ENCODE peak calls at places on chromosome 2, in four cellular contexts. X is GM23338; M is activated T-cell treated with anti-CD3 and anti-CD28 coated beads, Interleukin-2, amount 50 U/mL, for 4 hours; T is germinal center. G is an unnamed sample.

GRCh38 chr2:70785137-70785911 is 5.1 kb downstream of the FIGLA start:
- DNase-seq in X (peak), M (peak), T (no peak), G (peak)

GRCh38 chr2:96144481-96145027 is 686 bp downstream of the DUSP2 start:
- DNase-seq in X (peak), M (peak), T (peak), G (no peak)

GRCh38 chr2:26018184-26018716 is 15.6 kb upstream of the RAB10 start:
- DNase-seq in X (peak), M (peak), T (no peak), G (peak)

GRCh38 chr2:61220768-61221167 is 58.8 kb downstream of the C2orf74 start:
- DNase-seq in X (peak), M (no peak), T (no peak), G (peak)

GRCh38 chr2:4020153-4020552 is 316.8 kb downstream of the DCDC2C start:
- DNase-seq in X (no peak), M (no peak), T (no peak), G (no peak)

GRCh38 chr2:16363581-16363980 is 302.1 kb downstream of the CYRIA start:
- DNase-seq in X (no peak), M (no peak), T (no peak), G (no peak)

GRCh38 chr2:204881519-204882111 is 336.3 kb downstream of the PARD3B start:
- DNase-seq in X (peak), M (no peak), T (no peak), G (no peak)

GRCh38 chr2:235485362-235485761 is 8.5 kb upstream of the AGAP1 start:
- DNase-seq in X (no peak), M (no peak), T (no peak), G (no peak)